ENCODE peak calls at places on chromosomes 3 and 15, in eight cellular contexts. N is fibroblast of lung, W is psoas muscle, H is heart left ventricle, C is cardiac muscle cell, S is body of pancreas, L is heart right ventricle, Q is trophoblast cell. G is an unnamed sample. For H3K9me3, the result is how much of the 10 kb centered on the place peaks cover.

GRCh38 chr3:17420668-17421067 is 321.8 kb downstream of the TBC1D5 start:
- DNase-seq in N (peak), W (no peak), H (no peak), C (no peak), S (no peak), L (no peak), Q (no peak), G (no peak)

GRCh38 chr3:160106905-160107861 is 118.0 kb upstream of the C3orf80 start:
- DNase-seq in N (no peak), W (no peak), H (no peak), C (peak), S (peak), L (no peak), Q (peak), G (no peak)

GRCh38 chr3:103813955-103814354 is 1379.1 kb downstream of the ZPLD1 start:
- DNase-seq in N (no peak), W (no peak), H (no peak), C (no peak), S (no peak), L (no peak), Q (no peak), G (no peak)

GRCh38 chr15:68383161-68384074 is 48.5 kb downstream of the ITGA11 start:
- DNase-seq in N (peak), W (no peak), H (no peak), C (peak), S (peak), L (no peak), Q (peak), G (peak)

GRCh38 chr3:54427951-54428871 is 305.9 kb downstream of the CACNA2D3 start:
- DNase-seq in N (peak), W (peak), H (peak), C (peak), S (peak), L (no peak), Q (peak), G (peak)

GRCh38 chr3:46460051-46460450 is 4.7 kb downstream of the LTF start:
- DNase-seq in N (no peak), W (no peak), H (no peak), C (no peak), S (no peak), L (no peak), Q (no peak), G (no peak)

GRCh38 chr3:52204337-52205073 is 6.5 kb downstream of the ALAS1 start:
- DNase-seq in N (no peak), W (no peak), H (no peak), C (no peak), S (peak), L (no peak), Q (no peak), G (no peak)

GRCh38 chr3:70360985-70361384 is 48.5 kb upstream of the MDFIC2 start:
- DNase-seq in N (peak), W (no peak), H (no peak), C (no peak), S (no peak), L (no peak), Q (peak), G (no peak)

GRCh38 chr3:136559896-136560295 is 192.3 kb downstream of the STAG1 start:
- DNase-seq in N (no peak), W (no peak), H (no peak), C (no peak), S (no peak), L (no peak), Q (peak), G (no peak)

GRCh38 chr3:156542101-156543042 is 12.5 kb downstream of the SSR3 start:
- DNase-seq in N (no peak), W (no peak), H (no peak), C (no peak), S (no peak), L (no peak), Q (no peak), G (no peak)

GRCh38 chr15:31382693-31383005 is 56.0 kb downstream of the KLF13 start:
- DNase-seq in N (no peak), W (no peak), H (no peak), C (no peak), S (no peak), L (no peak), Q (no peak), G (no peak)

GRCh38 chr3:170410428-170411029 is 8.1 kb upstream of the CLDN11 start:
- DNase-seq in N (peak), W (no peak), H (no peak), C (peak), S (no peak), L (no peak), Q (no peak), G (no peak)

GRCh38 chr3:25493246-25493645 is 65.2 kb downstream of the RARB start:
- DNase-seq in N (no peak), W (no peak), H (no peak), C (no peak), S (no peak), L (no peak), Q (no peak), G (no peak)
- H3K9me3 ChIP-seq in N (under half), W (under half), H (under half), C (under half), S (under half), L (under half), Q (under half), G (under half)

GRCh38 chr3:128855574-128855973 is 23.8 kb upstream of the ACAD9 start:
- DNase-seq in N (no peak), W (no peak), H (no peak), C (no peak), S (no peak), L (no peak), Q (no peak), G (no peak)
- H3K9me3 ChIP-seq in N (under half), W (under half), H (under half), C (under half), S (under half), L (under half), Q (under half), G (under half)

DNA sequence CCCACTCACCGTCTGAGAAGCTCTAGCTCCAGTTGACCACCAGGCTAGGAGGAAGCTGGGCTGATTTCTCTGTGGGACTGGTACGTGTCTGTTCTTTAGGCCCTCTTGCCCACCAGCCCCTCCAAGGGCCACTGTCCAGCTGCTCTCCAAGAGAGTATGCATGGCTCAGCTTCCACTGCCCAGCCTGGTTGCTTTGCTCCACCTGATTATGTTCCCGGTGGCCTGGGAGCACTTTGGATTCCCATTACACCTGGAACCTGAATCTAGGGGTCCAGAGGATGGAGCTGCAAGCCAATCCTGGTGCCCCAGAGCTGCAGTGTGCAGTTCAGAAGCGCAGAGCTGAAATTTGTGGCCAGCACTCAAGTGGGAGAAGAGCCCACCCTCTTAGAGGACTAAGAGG is 402.1 kb upstream of the CNTN6 start:
- DNase-seq in N (no peak), W (no peak), H (no peak), C (no peak), S (no peak), L (no peak), Q (no peak), G (no peak)
- H3K9me3 ChIP-seq in N (under half), W (under half), H (under half), C (under half), S (under half), L (under half), Q (under half), G (under half)

DNA sequence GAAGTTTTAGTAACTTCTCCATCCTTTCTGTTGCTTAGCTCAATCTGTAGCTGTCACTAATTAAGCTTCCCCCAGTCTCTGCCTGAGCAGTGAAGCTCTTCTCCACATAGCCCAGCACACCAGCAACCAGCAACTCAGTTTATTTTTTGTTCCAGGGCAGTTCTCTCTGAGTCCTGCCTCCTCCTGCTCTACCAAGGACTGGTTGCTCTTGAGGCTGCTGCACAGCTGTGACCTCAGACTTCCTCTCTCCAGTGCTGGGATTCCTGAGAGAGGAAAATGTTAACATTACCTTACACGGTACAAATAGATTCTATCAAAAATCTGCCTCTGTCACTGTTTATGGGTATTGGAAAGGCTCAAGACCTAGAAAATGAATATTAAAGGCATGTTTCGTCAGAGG is 294.7 kb downstream of the OXSM start:
- DNase-seq in N (no peak), W (no peak), H (no peak), C (no peak), S (no peak), L (no peak), Q (no peak), G (no peak)
- H3K9me3 ChIP-seq in N (under half), W (under half), H (under half), C (under half), S (under half), L (under half), Q (under half), G (under half)

DNA sequence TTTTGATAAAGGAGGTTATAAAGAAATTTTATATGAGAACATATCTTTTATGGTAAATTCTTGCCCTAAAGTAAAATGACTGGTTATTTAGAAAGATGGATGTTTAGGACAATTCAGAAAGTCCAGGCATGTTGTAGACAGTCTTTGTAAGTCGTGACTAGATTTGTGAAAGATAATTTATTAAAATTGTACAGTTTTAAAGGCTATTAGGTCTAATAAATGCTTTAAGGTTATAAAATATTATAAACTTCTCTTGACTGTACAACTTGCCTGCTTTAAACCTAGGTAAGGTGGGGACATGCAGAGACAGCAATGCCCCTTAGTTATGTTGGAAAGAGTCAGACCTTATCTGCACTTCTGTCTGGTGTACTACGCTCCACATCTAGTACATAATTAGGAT is 933.5 kb downstream of the SI start:
- DNase-seq in N (no peak), W (no peak), H (no peak), C (no peak), S (no peak), L (no peak), Q (no peak), G (no peak)
- H3K9me3 ChIP-seq in N (under half), W (under half), H (under half), C (under half), S (under half), L (under half), Q (under half), G (under half)

DNA sequence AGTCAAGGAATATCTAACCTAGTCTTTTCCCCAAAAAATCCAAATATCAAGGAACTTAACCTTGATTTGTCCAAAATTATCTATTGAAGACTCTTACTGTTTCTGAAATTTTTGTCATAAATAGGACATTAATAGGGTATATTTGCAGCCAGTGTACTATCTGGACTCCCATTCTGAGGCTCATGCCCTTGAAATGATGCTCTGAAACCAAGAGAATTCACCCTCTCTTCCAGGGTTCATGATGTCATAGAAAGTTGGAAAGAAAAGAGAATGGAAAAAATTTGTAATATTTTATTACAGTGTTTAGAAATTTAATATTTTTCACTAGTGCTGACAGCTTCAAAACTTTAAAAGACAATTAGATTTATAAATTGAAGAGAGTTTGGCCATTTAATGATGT is 712.5 kb downstream of the MCTP2 start:
- DNase-seq in N (no peak), W (no peak), H (no peak), C (no peak), S (no peak), L (no peak), Q (no peak), G (no peak)
- H3K9me3 ChIP-seq in N (under half), W (under half), H (under half), C (under half), S (under half), L (under half), Q (under half), G (under half)

DNA sequence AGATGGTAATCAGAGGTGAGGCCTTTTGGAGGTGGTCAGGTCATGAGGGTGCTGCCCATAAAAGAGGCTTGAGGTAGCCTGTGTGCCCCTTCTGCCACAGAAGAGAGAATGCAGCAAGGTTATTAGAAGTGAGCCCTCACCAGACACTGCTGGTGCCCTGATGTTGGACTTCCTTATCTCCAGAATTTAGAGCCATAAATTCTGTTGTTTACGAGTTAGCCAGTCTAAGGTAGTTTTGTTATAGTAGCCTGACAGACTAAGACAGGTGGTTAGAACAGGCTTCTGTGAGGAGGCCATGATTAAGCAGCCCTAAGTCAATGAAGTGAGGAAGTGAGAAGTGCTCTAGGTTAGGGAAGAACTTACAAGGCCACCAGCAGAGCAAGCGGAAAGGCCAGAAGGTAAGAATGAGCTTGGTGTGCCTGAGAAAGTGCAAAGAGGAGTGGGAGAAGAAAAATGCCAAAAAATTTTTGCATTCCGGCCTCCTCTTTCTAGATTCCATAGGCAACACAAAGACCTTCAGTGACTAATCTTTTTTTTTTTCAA is 44.2 kb upstream of the STT3B start:
- DNase-seq in N (no peak), W (no peak), H (no peak), C (no peak), S (no peak), L (no peak), Q (peak), G (no peak)
- H3K9me3 ChIP-seq in N (under half), W (under half), H (under half), C (under half), S (under half), L (under half), Q (under half), G (under half)